ENCODE peak calls at places on chromosomes 3 and 15, in nine cellular contexts. V, N, J, H, W, F, G, L and D are unnamed samples.

GRCh38 chr3:10964537-10965167 is 27.9 kb upstream of the SLC6A1 start:
- DNase-seq in V (no peak), N (peak; percentile 15), J (no peak), H (no peak), W (no peak), F (no peak), G (no peak), L (no peak), D (no peak)

GRCh38 chr3:39343760-39344159 is 14.3 kb downstream of the CCR8 start:
- DNase-seq in V (no peak), N (no peak), J (no peak), H (no peak), W (no peak), F (no peak), G (no peak), L (no peak), D (no peak)

GRCh38 chr3:156449712-156450574 is 105.0 kb downstream of the SSR3 start:
- DNase-seq in V (peak; percentile 2), N (peak; percentile 33), J (no peak), H (no peak), W (no peak), F (peak; percentile 42), G (peak; percentile 11), L (peak; percentile 68), D (no peak)

GRCh38 chr3:183265157-183265642 is 12.1 kb downstream of the B3GNT5 start:
- DNase-seq in V (peak; percentile 38), N (no peak), J (no peak), H (peak; percentile 32), W (no peak), F (no peak), G (peak; percentile 35), L (no peak), D (peak; percentile 49)

GRCh38 chr3:98563661-98564281 is 29.6 kb downstream of the CPOX start:
- DNase-seq in V (no peak), N (peak; percentile 72), J (no peak), H (no peak), W (no peak), F (peak; percentile 56), G (no peak), L (no peak), D (no peak)

GRCh38 chr3:58111513-58112184 is 99.1 kb downstream of the DNASE1L3 start:
- DNase-seq in V (peak; percentile 65), N (no peak), J (no peak), H (no peak), W (no peak), F (no peak), G (no peak), L (no peak), D (no peak)

GRCh38 chr3:146517684-146518435 is 26.5 kb downstream of the PLSCR1 start:
- DNase-seq in V (peak; percentile 90), N (no peak), J (no peak), H (no peak), W (no peak), F (no peak), G (no peak), L (no peak), D (no peak)

GRCh38 chr3:149828390-149828789 is 15.4 kb downstream of the RNF13 start:
- DNase-seq in V (no peak), N (no peak), J (no peak), H (no peak), W (no peak), F (no peak), G (no peak), L (no peak), D (no peak)

GRCh38 chr3:136938334-136938733 is 19.4 kb upstream of the IL20RB start:
- DNase-seq in V (no peak), N (peak; percentile 75), J (no peak), H (no peak), W (no peak), F (no peak), G (no peak), L (no peak), D (no peak)

GRCh38 chr15:31381801-31382692 is 55.4 kb downstream of the KLF13 start:
- DNase-seq in V (no peak), N (no peak), J (no peak), H (peak; percentile 13), W (no peak), F (no peak), G (no peak), L (no peak), D (no peak)

GRCh38 chr3:37628711-37629301 is 232.9 kb upstream of the CTDSPL start:
- DNase-seq in V (no peak), N (peak; percentile 30), J (no peak), H (no peak), W (no peak), F (no peak), G (no peak), L (no peak), D (no peak)

GRCh38 chr15:101029971-101030661 is 111.0 kb downstream of the LRRK1 start:
- DNase-seq in V (no peak), N (no peak), J (no peak), H (no peak), W (no peak), F (no peak), G (no peak), L (no peak), D (peak; percentile 2)

GRCh38 chr15:96170616-96171270 is 159.8 kb upstream of the NR2F2 start:
- DNase-seq in V (no peak), N (no peak), J (no peak), H (no peak), W (no peak), F (no peak), G (no peak), L (no peak), D (no peak)

GRCh38 chr3:52461874-52462273 is 6.5 kb downstream of the NISCH start:
- DNase-seq in V (no peak), N (no peak), J (no peak), H (no peak), W (no peak), F (no peak), G (no peak), L (no peak), D (no peak)

GRCh38 chr3:140910860-140911259 is 30.8 kb upstream of the SLC25A36 start:
- DNase-seq in V (no peak), N (peak; percentile 10), J (no peak), H (no peak), W (no peak), F (no peak), G (peak; percentile 15), L (peak; percentile 8), D (no peak)

GRCh38 chr3:184345678-184346144 is 8.3 kb downstream of the FAM131A start:
- DNase-seq in V (peak; percentile 66), N (peak; percentile 66), J (no peak), H (peak; percentile 55), W (no peak), F (peak; percentile 91), G (peak; percentile 91), L (peak; percentile 97), D (peak; percentile 67)

GRCh38 chr15:80839764-80840130 is 60.6 kb downstream of the CEMIP start:
- DNase-seq in V (no peak), N (no peak), J (no peak), H (no peak), W (no peak), F (no peak), G (no peak), L (no peak), D (no peak)

GRCh38 chr3:159785276-159785675 is 203.4 kb upstream of the IL12A start:
- DNase-seq in V (peak; percentile 59), N (peak; percentile 64), J (no peak), H (no peak), W (no peak), F (no peak), G (no peak), L (no peak), D (no peak)

GRCh38 chr15:72864681-72865080 is 81.1 kb upstream of the ADPGK start:
- DNase-seq in V (no peak), N (no peak), J (no peak), H (no peak), W (no peak), F (no peak), G (no peak), L (no peak), D (no peak)

GRCh38 chr3:14691239-14691638 is 16.3 kb downstream of the C3orf20 start:
- DNase-seq in V (no peak), N (no peak), J (no peak), H (no peak), W (no peak), F (no peak), G (no peak), L (no peak), D (no peak)

GRCh38 chr3:56323986-56324420 is 144.3 kb downstream of the ERC2 start:
- DNase-seq in V (no peak), N (peak; percentile 58), J (no peak), H (no peak), W (no peak), F (peak; percentile 18), G (no peak), L (no peak), D (no peak)

GRCh38 chr3:13748500-13748899 is 131.4 kb downstream of the WNT7A start:
- DNase-seq in V (no peak), N (no peak), J (no peak), H (no peak), W (no peak), F (no peak), G (peak; percentile 1), L (no peak), D (no peak)

GRCh38 chr3:28171962-28172361 is 69.5 kb upstream of the CMC1 start:
- DNase-seq in V (no peak), N (no peak), J (no peak), H (no peak), W (no peak), F (no peak), G (no peak), L (no peak), D (no peak)

GRCh38 chr3:46496745-46497555 is 826 bp upstream of the RTP3 start:
- DNase-seq in V (no peak), N (peak; percentile 41), J (peak; percentile 55), H (no peak), W (no peak), F (no peak), G (no peak), L (no peak), D (no peak)

GRCh38 chr15:72197460-72198409 is at the start of gene GRAMD2A:
- DNase-seq in V (no peak), N (peak; percentile 58), J (no peak), H (peak; percentile 32), W (no peak), F (peak; percentile 23), G (no peak), L (no peak), D (no peak)